ENCODE peak calls at places on chromosomes 4 and X, in seven cellular contexts. T is breast epithelium; J is uterus; R is right lobe of liver; E is CD8-positive, alpha-beta T cell; M is mucosa of descending colon; A is bronchial epithelial cell. K is an unnamed sample.

GRCh38 chr4:183950536-183950935 is 45.4 kb downstream of the STOX2 start:
- DNase-seq in T (no peak), J (no peak), R (no peak), E (no peak), M (no peak), A (no peak), K (no peak)

GRCh38 chr4:174358823-174359222 is 75.1 kb downstream of the CEP44 start:
- DNase-seq in T (no peak), J (no peak), R (no peak), E (no peak), M (no peak), A (peak; percentile 94), K (no peak)

GRCh38 chr4:1872918-1873269 is 1.7 kb downstream of the NSD2 start:
- DNase-seq in T (no peak), J (no peak), R (no peak), E (no peak), M (no peak), A (peak; percentile 82), K (no peak)

GRCh38 chr4:122525865-122526264 is 69.3 kb upstream of the IL2 start:
- DNase-seq in T (no peak), J (no peak), R (no peak), E (no peak), M (no peak), A (no peak), K (no peak)

GRCh38 chrX:98057176-98057575 is 1173.5 kb downstream of the RPA4 start:
- DNase-seq in T (no peak), J (no peak), R (no peak), E (no peak), M (no peak), A (no peak), K (no peak)

GRCh38 chr4:150358691-150359090 is 223.3 kb upstream of the MAB21L2 start:
- DNase-seq in T (no peak), J (no peak), R (no peak), E (no peak), M (no peak), A (no peak), K (no peak)

GRCh38 chr4:139619644-139620043 is 46.0 kb upstream of the MGST2 start:
- DNase-seq in T (no peak), J (no peak), R (no peak), E (no peak), M (no peak), A (peak; percentile 43), K (no peak)

GRCh38 chr4:146945556-146946374 is at the start of gene TTC29:
- DNase-seq in T (peak; percentile 84), J (peak; percentile 91), R (peak; percentile 91), E (peak; percentile 83), M (peak; percentile 94), A (peak; percentile 74), K (peak; percentile 91)

GRCh38 chr4:23022032-23022431 is 329.3 kb downstream of the GBA3 start:
- DNase-seq in T (peak; percentile 21), J (no peak), R (no peak), E (no peak), M (no peak), A (peak; percentile 69), K (no peak)

GRCh38 chr4:112523008-112523440 is 7.0 kb upstream of the NEUROG2 start:
- DNase-seq in T (no peak), J (no peak), R (no peak), E (peak; percentile 48), M (peak; percentile 50), A (no peak), K (no peak)

GRCh38 chrX:36913551-36913950 is 94.6 kb upstream of the FAM47C start:
- DNase-seq in T (no peak), J (no peak), R (no peak), E (no peak), M (no peak), A (no peak), K (no peak)

GRCh38 chr4:20251796-20252655 is at the start of gene SLIT2:
- DNase-seq in T (peak; percentile 49), J (peak; percentile 91), R (peak; percentile 81), E (no peak), M (peak; percentile 87), A (peak; percentile 35), K (peak; percentile 93)

GRCh38 chrX:119121341-119121740 is 6.3 kb downstream of the KIAA1210 start:
- DNase-seq in T (no peak), J (no peak), R (no peak), E (no peak), M (no peak), A (peak; percentile 18), K (no peak)

GRCh38 chr4:113645771-113646455 is 115.6 kb downstream of the CAMK2D start:
- DNase-seq in T (no peak), J (no peak), R (no peak), E (no peak), M (no peak), A (peak; percentile 88), K (no peak)

GRCh38 chr4:6501171-6501570 is 28.8 kb upstream of the PPP2R2C start:
- DNase-seq in T (no peak), J (no peak), R (no peak), E (no peak), M (no peak), A (no peak), K (no peak)

GRCh38 chrX:124963717-124964116 is 356.0 kb upstream of the TEX13C start:
- DNase-seq in T (no peak), J (no peak), R (no peak), E (no peak), M (no peak), A (no peak), K (no peak)

GRCh38 chr4:93359609-93360008 is 468.9 kb upstream of the ATOH1 start:
- DNase-seq in T (no peak), J (no peak), R (no peak), E (no peak), M (no peak), A (no peak), K (no peak)

GRCh38 chrX:53122013-53122412 is 28.1 kb downstream of the KANTR start:
- DNase-seq in T (no peak), J (no peak), R (no peak), E (no peak), M (no peak), A (no peak), K (no peak)

GRCh38 chr4:134276476-134276875 is 74.9 kb upstream of the PABPC4L start:
- DNase-seq in T (no peak), J (no peak), R (no peak), E (no peak), M (no peak), A (no peak), K (no peak)

GRCh38 chr4:187993827-187994226 is 1.7 kb upstream of the ZFP42 start:
- DNase-seq in T (no peak), J (no peak), R (no peak), E (no peak), M (no peak), A (no peak), K (no peak)

GRCh38 chr4:161498155-161498554 is 665.6 kb downstream of the FSTL5 start:
- DNase-seq in T (no peak), J (no peak), R (no peak), E (no peak), M (no peak), A (peak; percentile 79), K (no peak)

GRCh38 chr4:108317377-108317776 is 148.6 kb upstream of the LEF1 start:
- DNase-seq in T (no peak), J (no peak), R (no peak), E (no peak), M (no peak), A (no peak), K (no peak)

GRCh38 chr4:177005801-177006230 is 213.1 kb upstream of the VEGFC start:
- DNase-seq in T (no peak), J (no peak), R (no peak), E (no peak), M (no peak), A (peak; percentile 95), K (no peak)

GRCh38 chr4:48093949-48094550 is 40.0 kb downstream of the TXK start:
- DNase-seq in T (no peak), J (no peak), R (no peak), E (no peak), M (peak; percentile 45), A (peak; percentile 88), K (no peak)

DNA sequence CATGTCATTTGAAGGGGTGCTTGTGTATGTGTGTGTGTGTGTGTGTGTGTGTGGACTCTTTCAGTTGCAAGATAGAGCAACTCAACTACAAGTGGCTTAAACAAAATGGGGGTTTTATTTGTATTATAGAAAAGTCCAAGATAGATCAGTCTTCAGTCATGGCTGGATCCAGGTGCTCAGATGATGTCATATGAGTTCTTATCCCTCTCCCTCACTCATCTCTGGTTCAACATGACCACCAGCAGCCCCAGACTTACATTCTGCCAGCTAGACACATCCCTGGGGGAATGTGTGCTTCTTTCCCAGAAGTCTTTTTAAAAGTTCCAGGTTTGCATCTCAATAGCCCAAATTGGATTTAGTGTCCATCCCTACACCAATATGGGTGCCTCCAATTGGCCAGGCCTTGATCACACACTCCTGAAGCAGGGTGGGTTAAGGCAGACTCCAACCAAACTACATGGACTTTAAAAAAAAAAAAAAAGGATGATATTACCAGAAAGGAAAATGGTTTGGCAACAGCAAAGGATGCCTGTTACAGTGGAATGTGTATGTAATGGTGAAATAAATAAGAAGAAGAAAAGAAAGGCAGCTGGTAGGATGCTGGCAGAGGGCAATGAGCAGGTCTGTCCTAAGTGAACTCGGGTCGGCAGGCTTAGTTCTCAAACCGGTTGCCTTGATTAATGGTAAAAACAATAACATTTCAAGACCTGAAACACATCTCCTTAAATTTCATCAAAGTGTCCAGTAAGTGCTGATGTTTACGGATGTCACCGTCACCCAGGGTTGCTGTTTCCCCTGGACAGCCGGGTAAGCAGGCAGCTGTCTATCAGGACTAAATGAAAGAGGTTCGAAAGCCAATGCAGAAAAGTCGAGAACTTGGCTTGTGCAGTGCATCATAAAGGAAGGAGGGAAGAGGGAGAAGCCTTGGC is 107.7 kb downstream of the SMIM20 start:
- DNase-seq in T (no peak), J (no peak), R (no peak), E (no peak), M (no peak), A (no peak), K (no peak)
- H3K4me3 ChIP-seq in T (no peak overlapping the region), J (no peak overlapping the region), R (no peak overlapping the region), E (no peak overlapping the region), M (no peak overlapping the region), A (no peak overlapping the region), K (peak overlapping the region; percentile 35)

DNA sequence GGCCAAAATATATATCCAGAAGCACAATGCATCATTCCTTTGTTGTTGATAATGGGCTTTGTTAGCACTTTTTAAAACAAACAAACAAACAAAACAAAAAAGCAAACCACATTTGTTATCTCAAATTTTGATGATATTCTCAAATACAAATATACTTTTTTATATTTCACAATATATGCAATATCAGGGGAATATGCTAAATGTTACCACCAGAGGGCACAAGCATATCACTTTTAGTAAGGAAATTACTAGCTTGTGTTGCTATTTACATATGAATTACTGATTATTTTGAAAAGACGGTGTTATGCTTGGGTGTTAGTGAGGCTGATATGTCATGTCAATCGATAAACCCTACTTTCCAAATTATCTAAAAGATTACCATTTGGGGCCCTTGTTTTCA is 29.1 kb downstream of the RIPPLY1 start:
- DNase-seq in T (no peak), J (no peak), R (no peak), E (no peak), M (no peak), A (peak; percentile 37), K (no peak)
- TF ChIP-seq CTCF in T (no peak), J (peak; percentile 49), R (peak; percentile 69), E (peak; percentile 64), M (no peak), A (no peak), K (peak; percentile 59)

GRCh38 chr4:159206427-159206871 is 103.6 kb downstream of the RAPGEF2 start:
- DNase-seq in T (no peak), J (no peak), R (no peak), E (no peak), M (no peak), A (no peak), K (no peak)
- H3K4me3 ChIP-seq in T (no peak overlapping the region), J (no peak overlapping the region), R (no peak overlapping the region), E (no peak overlapping the region), M (no peak overlapping the region), A (no peak overlapping the region), K (no peak overlapping the region)

GRCh38 chr4:37358748-37359147 is 114.2 kb downstream of the NWD2 start:
- DNase-seq in T (no peak), J (no peak), R (no peak), E (no peak), M (no peak), A (peak; percentile 4), K (no peak)
- TF ChIP-seq CTCF in T (no peak), J (no peak), R (no peak), E (no peak), M (no peak), A (no peak), K (no peak)